ENCODE peak calls at places on chromosomes 1 and 21, in eight cellular contexts. B, E, L, T, V, S, Z and N are unnamed samples.

GRCh38 chr21:44845418-44846200 is 27.7 kb upstream of the SUMO3 start:
- DNase-seq in B (no peak), E (no peak), L (peak; percentile 55), T (peak; percentile 81), V (peak; percentile 72), S (peak; percentile 66), Z (no peak), N (peak; percentile 80)

GRCh38 chr1:8809342-8809736 is 8.1 kb downstream of the RERE start:
- DNase-seq in B (no peak), E (no peak), L (no peak), T (no peak), V (no peak), S (no peak), Z (no peak), N (no peak)

GRCh38 chr1:154851392-154852177 is 18.5 kb downstream of the KCNN3 start:
- DNase-seq in B (no peak), E (no peak), L (no peak), T (peak; percentile 66), V (no peak), S (no peak), Z (no peak), N (no peak)

GRCh38 chr1:246647513-246647912 is 76.7 kb upstream of the SCCPDH start:
- DNase-seq in B (no peak), E (no peak), L (no peak), T (no peak), V (no peak), S (no peak), Z (no peak), N (no peak)

GRCh38 chr1:19651141-19651737 is 7.1 kb downstream of the NBL1 start:
- DNase-seq in B (no peak), E (no peak), L (peak; percentile 60), T (peak; percentile 67), V (no peak), S (peak; percentile 56), Z (no peak), N (peak; percentile 84)

GRCh38 chr1:154818911-154819310 is 51.2 kb downstream of the KCNN3 start:
- DNase-seq in B (no peak), E (no peak), L (no peak), T (no peak), V (no peak), S (no peak), Z (no peak), N (no peak)

GRCh38 chr1:100710881-100711660 is 8.5 kb upstream of the VCAM1 start:
- DNase-seq in B (no peak), E (no peak), L (no peak), T (no peak), V (no peak), S (no peak), Z (peak; percentile 59), N (peak; percentile 31)

GRCh38 chr1:210496063-210496462 is 167.4 kb downstream of the HHAT start:
- DNase-seq in B (no peak), E (no peak), L (no peak), T (no peak), V (no peak), S (no peak), Z (no peak), N (peak; percentile 57)

GRCh38 chr1:89607888-89608626 is 24.9 kb upstream of the LRRC8C start:
- DNase-seq in B (peak; percentile 15), E (peak; percentile 51), L (peak; percentile 76), T (no peak), V (no peak), S (no peak), Z (peak; percentile 79), N (no peak)

GRCh38 chr1:208158640-208159541 is 85.3 kb downstream of the PLXNA2 start:
- DNase-seq in B (no peak), E (no peak), L (no peak), T (no peak), V (peak; percentile 69), S (no peak), Z (no peak), N (no peak)

GRCh38 chr1:168135982-168136708 is 585 bp downstream of the GPR161 start:
- DNase-seq in B (no peak), E (no peak), L (no peak), T (peak; percentile 61), V (no peak), S (peak; percentile 54), Z (peak; percentile 14), N (peak; percentile 25)

GRCh38 chr1:203906932-203907331 is 45.5 kb downstream of the SNRPE start:
- DNase-seq in B (no peak), E (no peak), L (no peak), T (no peak), V (peak; percentile 95), S (no peak), Z (peak; percentile 94), N (peak; percentile 94)

GRCh38 chr21:28632718-28633408 is 359.8 kb downstream of the LTN1 start:
- DNase-seq in B (no peak), E (no peak), L (no peak), T (no peak), V (peak; percentile 74), S (no peak), Z (peak; percentile 100), N (peak; percentile 61)

GRCh38 chr1:110212165-110213142 is 2.3 kb downstream of the KCNC4 start:
- DNase-seq in B (no peak), E (no peak), L (no peak), T (peak; percentile 27), V (peak; percentile 79), S (peak; percentile 46), Z (no peak), N (no peak)

GRCh38 chr1:194117582-194117981 is 931.2 kb upstream of the B3GALT2 start:
- DNase-seq in B (no peak), E (no peak), L (no peak), T (no peak), V (no peak), S (no peak), Z (no peak), N (no peak)

GRCh38 chr21:39658066-39658465 is 45.3 kb downstream of the B3GALT5 start:
- DNase-seq in B (no peak), E (no peak), L (no peak), T (no peak), V (no peak), S (no peak), Z (no peak), N (no peak)

GRCh38 chr21:15480160-15480559 is 249.6 kb upstream of the USP25 start:
- DNase-seq in B (no peak), E (no peak), L (no peak), T (no peak), V (no peak), S (no peak), Z (no peak), N (no peak)

GRCh38 chr1:184883304-184883815 is 90.9 kb downstream of the NIBAN1 start:
- DNase-seq in B (no peak), E (no peak), L (no peak), T (no peak), V (no peak), S (no peak), Z (no peak), N (no peak)

GRCh38 chr1:170520601-170521000 is 11.4 kb upstream of the GORAB start:
- DNase-seq in B (no peak), E (no peak), L (no peak), T (no peak), V (no peak), S (no peak), Z (peak; percentile 35), N (peak; percentile 7)

GRCh38 chr1:179706339-179706941 is 36.7 kb upstream of the FAM163A start:
- DNase-seq in B (no peak), E (peak; percentile 18), L (peak; percentile 58), T (peak; percentile 72), V (peak; percentile 20), S (peak; percentile 74), Z (peak; percentile 47), N (peak; percentile 61)

GRCh38 chr1:101128851-101129250 is 103.3 kb upstream of the DPH5 start:
- DNase-seq in B (no peak), E (no peak), L (no peak), T (no peak), V (peak; percentile 34), S (no peak), Z (no peak), N (no peak)

GRCh38 chr1:75838099-75838498 is 41.4 kb downstream of the MSH4 start:
- DNase-seq in B (no peak), E (no peak), L (no peak), T (no peak), V (no peak), S (no peak), Z (no peak), N (no peak)

GRCh38 chr1:197481101-197481500 is 213.0 kb downstream of the CRB1 start:
- DNase-seq in B (no peak), E (no peak), L (peak; percentile 40), T (peak; percentile 18), V (no peak), S (no peak), Z (no peak), N (peak; percentile 19)

GRCh38 chr1:223752721-223753515 is 40.6 kb downstream of the CAPN2 start:
- DNase-seq in B (no peak), E (no peak), L (no peak), T (no peak), V (no peak), S (no peak), Z (no peak), N (no peak)

GRCh38 chr21:25791321-25791720 is 56.5 kb downstream of the GABPA start:
- DNase-seq in B (no peak), E (no peak), L (no peak), T (no peak), V (no peak), S (no peak), Z (no peak), N (peak; percentile 5)

GRCh38 chr1:181397841-181398240 is 85.5 kb upstream of the CACNA1E start:
- DNase-seq in B (no peak), E (no peak), L (peak; percentile 46), T (no peak), V (no peak), S (no peak), Z (no peak), N (no peak)

GRCh38 chr1:247156787-247157232 is 15.0 kb downstream of the ZNF124 start:
- DNase-seq in B (no peak), E (no peak), L (no peak), T (no peak), V (no peak), S (no peak), Z (no peak), N (no peak)

GRCh38 chr1:76832521-76832920 is 34.8 kb upstream of the ST6GALNAC5 start:
- DNase-seq in B (no peak), E (no peak), L (no peak), T (no peak), V (no peak), S (no peak), Z (no peak), N (no peak)

GRCh38 chr1:204322329-204322868 is 37.3 kb downstream of the PLEKHA6 start:
- DNase-seq in B (no peak), E (no peak), L (no peak), T (no peak), V (no peak), S (no peak), Z (no peak), N (no peak)

GRCh38 chr1:161069731-161070270 is at the start of gene ARHGAP30:
- DNase-seq in B (peak; percentile 47), E (peak; percentile 76), L (peak; percentile 95), T (no peak), V (peak; percentile 44), S (no peak), Z (no peak), N (no peak)

GRCh38 chr1:89312572-89312971 is 39.9 kb upstream of the GBP5 start:
- DNase-seq in B (no peak), E (no peak), L (no peak), T (no peak), V (no peak), S (no peak), Z (no peak), N (no peak)

GRCh38 chr1:54610048-54610447 is 13.3 kb downstream of the FAM151A start:
- DNase-seq in B (no peak), E (no peak), L (no peak), T (no peak), V (peak; percentile 67), S (no peak), Z (no peak), N (no peak)

GRCh38 chr1:47175227-47175934 is 14.5 kb downstream of the PDZK1IP1 start:
- DNase-seq in B (no peak), E (peak; percentile 14), L (peak; percentile 54), T (peak; percentile 69), V (peak; percentile 54), S (peak; percentile 69), Z (peak; percentile 59), N (peak; percentile 88)

GRCh38 chr1:158916085-158916484 is 15.3 kb upstream of the PYHIN1 start:
- DNase-seq in B (no peak), E (no peak), L (no peak), T (no peak), V (no peak), S (no peak), Z (peak; percentile 76), N (no peak)